ENCODE peak calls at places on chromosomes 11 and 22, in ten cellular contexts. C is SJSA1; X is Caco-2; H is CD8-positive, alpha-beta memory T cell; G is testis; I is fibroblast of lung; V is vagina; P is tibial nerve; R is A549; A is naive thymus-derived CD4-positive, alpha-beta T cell. U is an unnamed sample.

GRCh38 chr11:109971184-109971523 is 122.0 kb upstream of the ZC3H12C start:
- DNase-seq in P (no peak), C (no peak), H (no peak), V (no peak), I (peak; percentile 70), G (no peak), A (no peak), R (no peak), X (no peak), U (no peak)

GRCh38 chr22:40651057-40651456 is 14.5 kb upstream of the MRTFA start:
- DNase-seq in P (no peak), C (no peak), X (no peak), I (no peak), V (no peak), H (no peak), R (no peak), A (no peak), G (no peak), U (no peak)

GRCh38 chr11:63929616-63930015 is 9.2 kb upstream of the NAA40 start:
- DNase-seq in P (no peak), G (no peak), R (no peak), V (no peak), X (no peak), I (no peak), H (no peak), A (no peak), C (no peak), U (no peak)

GRCh38 chr11:115334932-115335788 is 169.1 kb downstream of the CADM1 start:
- DNase-seq in P (no peak), G (no peak), I (peak; percentile 64), A (no peak), C (no peak), R (peak; percentile 46), V (no peak), X (no peak), H (no peak), U (no peak)

GRCh38 chr22:41286639-41287091 is 678 bp upstream of the RANGAP1 start:
- DNase-seq in G (peak; percentile 46), X (no peak), I (peak; percentile 33), P (peak; percentile 16), A (no peak), H (peak; percentile 69), R (peak; percentile 22), C (no peak), V (no peak), U (peak; percentile 17)

GRCh38 chr11:71999360-71999759 is 651 bp downstream of the IL18BP start:
- DNase-seq in H (no peak), R (no peak), P (no peak), X (no peak), V (no peak), C (no peak), A (no peak), I (peak; percentile 59), G (peak; percentile 57), U (no peak)

GRCh38 chr11:67691149-67691548 is 16.7 kb upstream of the ALDH3B2 start:
- DNase-seq in A (no peak), R (no peak), P (no peak), C (no peak), V (no peak), G (no peak), X (peak; percentile 38), H (no peak), I (peak; percentile 2), U (no peak)

GRCh38 chr11:313787-314547 is at the start of gene IFITM1:
- DNase-seq in X (peak; percentile 38), P (peak; percentile 53), C (no peak), R (no peak), V (no peak), A (no peak), G (peak; percentile 63), I (peak; percentile 86), H (peak; percentile 83), U (peak; percentile 67)

GRCh38 chr11:14620027-14620511 is 23.5 kb upstream of the PDE3B start:
- DNase-seq in C (no peak), G (no peak), H (no peak), V (no peak), X (no peak), I (peak; percentile 88), R (no peak), A (no peak), P (no peak), U (no peak)

GRCh38 chr22:48205790-48206189 is 1443.3 kb downstream of the TBC1D22A start:
- DNase-seq in R (no peak), H (no peak), I (no peak), C (no peak), X (no peak), P (no peak), V (peak; percentile 52), G (peak; percentile 3), A (no peak), U (no peak)

GRCh38 chr22:48199667-48200066 is 1437.2 kb downstream of the TBC1D22A start:
- DNase-seq in P (no peak), I (no peak), G (no peak), A (no peak), H (no peak), C (no peak), X (no peak), R (no peak), V (peak; percentile 64), U (no peak)

GRCh38 chr22:48209473-48210271 is 1447.2 kb downstream of the TBC1D22A start:
- DNase-seq in X (no peak), V (no peak), H (no peak), P (no peak), C (no peak), I (no peak), R (no peak), A (no peak), G (no peak), U (no peak)

GRCh38 chr22:48208894-48209293 is 1446.4 kb downstream of the TBC1D22A start:
- DNase-seq in A (no peak), C (no peak), G (no peak), X (no peak), V (no peak), I (no peak), H (no peak), R (no peak), P (no peak), U (no peak)

GRCh38 chr22:48204296-48204695 is 1441.8 kb downstream of the TBC1D22A start:
- DNase-seq in P (no peak), H (no peak), G (peak; percentile 1), I (no peak), X (no peak), V (no peak), C (no peak), A (no peak), R (no peak), U (no peak)
- H3K9me3 ChIP-seq in P (no peaks in the 10 kb centered on the region), H (no peaks in the 10 kb centered on the region), G (no peaks in the 10 kb centered on the region), I (no peaks in the 10 kb centered on the region), X (no peaks in the 10 kb centered on the region), V (no peaks in the 10 kb centered on the region), C (no peaks in the 10 kb centered on the region), A (no peaks in the 10 kb centered on the region), R (no peaks in the 10 kb centered on the region), U (no peaks in the 10 kb centered on the region)

DNA sequence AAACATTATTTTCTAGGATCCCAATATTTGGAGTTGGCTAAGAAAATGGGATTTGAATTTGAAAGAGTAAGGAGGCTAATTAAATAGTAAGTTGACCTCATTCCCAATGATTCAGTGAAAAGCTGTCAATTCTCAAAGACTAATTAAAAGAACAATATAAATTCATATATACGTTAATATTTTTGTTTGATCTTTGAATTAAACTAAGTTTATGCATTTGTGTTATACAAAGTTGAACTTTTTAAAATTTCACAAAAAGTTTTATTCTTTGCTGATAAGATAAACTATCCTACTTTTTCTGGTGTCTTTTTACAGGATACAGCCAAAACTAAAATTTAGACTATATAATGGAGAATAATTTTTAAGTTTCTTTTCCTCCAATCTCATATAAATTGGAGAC is at the start of gene OR5L1:
- DNase-seq in I (no peak), X (no peak), P (no peak), H (no peak), G (no peak), V (no peak), R (no peak), C (no peak), A (no peak), U (no peak)
- H3K9me3 ChIP-seq in I (no peaks in the 10 kb centered on the region), X (peaks cover 1% of the 10 kb centered on the region), P (no peaks in the 10 kb centered on the region), H (no peaks in the 10 kb centered on the region), G (no peaks in the 10 kb centered on the region), V (no peaks in the 10 kb centered on the region), R (no peaks in the 10 kb centered on the region), C (no peaks in the 10 kb centered on the region), A (no peaks in the 10 kb centered on the region), U (no peaks in the 10 kb centered on the region)

GRCh38 chr11:6443269-6444003 is 2.6 kb upstream of the HPX start:
- DNase-seq in G (peak; percentile 60), C (peak; percentile 46), P (peak; percentile 49), I (peak; percentile 61), R (peak; percentile 36), A (peak; percentile 28), V (no peak), H (peak; percentile 65), X (peak; percentile 66), U (peak; percentile 33)
- H3K9me3 ChIP-seq in G (no peaks in the 10 kb centered on the region), C (no peaks in the 10 kb centered on the region), P (no peaks in the 10 kb centered on the region), I (no peaks in the 10 kb centered on the region), R (no peaks in the 10 kb centered on the region), A (no peaks in the 10 kb centered on the region), V (no peaks in the 10 kb centered on the region), H (no peaks in the 10 kb centered on the region), X (no peaks in the 10 kb centered on the region), U (no peaks in the 10 kb centered on the region)

GRCh38 chr11:48305923-48306322 is at the start of gene OR4S1:
- DNase-seq in G (no peak), A (no peak), I (no peak), C (no peak), R (no peak), V (no peak), X (no peak), P (no peak), H (no peak), U (no peak)
- H3K9me3 ChIP-seq in G (no peaks in the 10 kb centered on the region), A (no peaks in the 10 kb centered on the region), I (no peaks in the 10 kb centered on the region), C (no peaks in the 10 kb centered on the region), R (no peaks in the 10 kb centered on the region), V (no peaks in the 10 kb centered on the region), X (no peaks in the 10 kb centered on the region), P (no peaks in the 10 kb centered on the region), H (no peaks in the 10 kb centered on the region), U (peaks cover under 1% of the 10 kb centered on the region)

DNA sequence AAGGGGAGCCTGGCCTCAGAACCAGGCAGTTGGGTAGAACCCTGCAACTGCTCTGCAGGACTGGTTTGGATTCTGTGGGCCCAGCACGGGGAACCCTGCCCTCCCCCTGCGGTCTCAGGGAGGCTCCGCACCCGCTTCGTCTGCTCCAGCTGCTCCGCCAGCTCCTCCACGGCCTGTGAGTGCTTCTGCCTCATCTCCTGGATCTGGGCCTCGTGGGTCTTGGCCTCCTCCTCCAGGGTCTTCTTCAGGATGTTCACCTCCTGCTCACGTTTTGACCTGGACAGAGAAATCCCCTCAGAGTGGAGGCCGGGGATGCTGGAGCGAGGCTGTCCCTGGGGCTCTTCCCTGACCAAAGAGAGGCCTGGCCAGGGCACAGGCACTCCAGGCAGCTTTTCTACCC is 41.9 kb downstream of the APOL1 start:
- DNase-seq in X (no peak), P (no peak), A (no peak), V (no peak), C (no peak), G (no peak), I (no peak), H (no peak), R (no peak), U (no peak)
- H3K9me3 ChIP-seq in X (no peaks in the 10 kb centered on the region), P (no peaks in the 10 kb centered on the region), A (no peaks in the 10 kb centered on the region), V (no peaks in the 10 kb centered on the region), C (no peaks in the 10 kb centered on the region), G (no peaks in the 10 kb centered on the region), I (no peaks in the 10 kb centered on the region), H (no peaks in the 10 kb centered on the region), R (no peaks in the 10 kb centered on the region), U (no peaks in the 10 kb centered on the region)

GRCh38 chr22:47304854-47305253 is 542.4 kb downstream of the TBC1D22A start:
- DNase-seq in A (no peak), C (peak; percentile 13), I (no peak), G (no peak), H (no peak), R (no peak), P (no peak), X (no peak), V (peak; percentile 31), U (no peak)
- H3K9me3 ChIP-seq in A (no peaks in the 10 kb centered on the region), C (peaks cover 3% of the 10 kb centered on the region), I (no peaks in the 10 kb centered on the region), G (no peaks in the 10 kb centered on the region), H (no peaks in the 10 kb centered on the region), R (no peaks in the 10 kb centered on the region), P (no peaks in the 10 kb centered on the region), X (no peaks in the 10 kb centered on the region), V (no peaks in the 10 kb centered on the region), U (no peaks in the 10 kb centered on the region)

U was measured in effector memory CD4-positive, alpha-beta T cell.